ENCODE peak calls at places on chromosome 14, in seven cellular contexts. H is neural progenitor cell, E is spleen, F is heart left ventricle, V is testis, D is IMR-90, Y is HepG2. W is an unnamed sample. For H3K36me3, the result is how much of the 10 kb centered on the place peaks cover.

GRCh38 chr14:90805662-90806548 is 10.3 kb downstream of the TTC7B start:
- DNase-seq in F (peak), V (peak), D (no peak), Y (no peak), H (peak), E (no peak), W (no peak)

GRCh38 chr14:85824526-85824925 is 294.6 kb downstream of the FLRT2 start:
- DNase-seq in F (no peak), Y (no peak), H (peak), V (no peak), E (no peak), D (no peak), W (no peak)

GRCh38 chr14:95431199-95432145 is 85.0 kb downstream of the SYNE3 start:
- DNase-seq in E (no peak), D (peak), F (no peak), H (peak), V (peak), Y (no peak), W (peak)

GRCh38 chr14:91244501-91244901 is at the start of gene GPR68:
- DNase-seq in V (peak), Y (no peak), E (peak), D (peak), H (peak), F (peak), W (no peak)

GRCh38 chr14:97994020-97994531 is 1196.9 kb downstream of the VRK1 start:
- DNase-seq in D (no peak), H (no peak), V (no peak), E (no peak), F (no peak), Y (no peak), W (no peak)

GRCh38 chr14:93857500-93857899 is 69.2 kb upstream of the PRIMA1 start:
- DNase-seq in E (no peak), V (no peak), H (peak), Y (peak), D (no peak), F (no peak), W (no peak)

GRCh38 chr14:100132161-100132902 is 27.1 kb downstream of the DEGS2 start:
- DNase-seq in H (no peak), E (no peak), V (peak), Y (no peak), F (no peak), D (no peak), W (no peak)

GRCh38 chr14:97705976-97706375 is 908.8 kb downstream of the VRK1 start:
- DNase-seq in Y (no peak), V (no peak), D (no peak), F (no peak), E (no peak), H (no peak), W (no peak)

GRCh38 chr14:56630707-56631106 is 51.1 kb downstream of the TMEM260 start:
- DNase-seq in E (no peak), F (no peak), Y (no peak), D (peak), V (no peak), H (no peak), W (no peak)

GRCh38 chr14:56635041-56635440 is 55.4 kb downstream of the TMEM260 start:
- DNase-seq in V (no peak), Y (no peak), E (no peak), F (no peak), D (no peak), H (no peak), W (no peak)

GRCh38 chr14:56632192-56632591 is 52.6 kb downstream of the TMEM260 start:
- DNase-seq in D (no peak), Y (no peak), F (peak), H (no peak), V (no peak), E (no peak), W (no peak)

GRCh38 chr14:56633544-56633943 is 53.9 kb downstream of the TMEM260 start:
- DNase-seq in E (no peak), V (no peak), Y (no peak), F (no peak), D (peak), H (no peak), W (no peak)
- H3K36me3 ChIP-seq in E (half or more), V (under half), Y (under half), F (half or more), D (under half), H (under half), W (under half)

GRCh38 chr14:103310576-103311095 is 23.4 kb upstream of the EIF5 start:
- DNase-seq in E (peak), F (no peak), V (no peak), D (no peak), H (no peak), Y (no peak), W (no peak)
- H3K4me3 ChIP-seq in E (no peak), F (no peak), V (no peak), D (no peak), H (no peak), Y (no peak), W (no peak)

DNA sequence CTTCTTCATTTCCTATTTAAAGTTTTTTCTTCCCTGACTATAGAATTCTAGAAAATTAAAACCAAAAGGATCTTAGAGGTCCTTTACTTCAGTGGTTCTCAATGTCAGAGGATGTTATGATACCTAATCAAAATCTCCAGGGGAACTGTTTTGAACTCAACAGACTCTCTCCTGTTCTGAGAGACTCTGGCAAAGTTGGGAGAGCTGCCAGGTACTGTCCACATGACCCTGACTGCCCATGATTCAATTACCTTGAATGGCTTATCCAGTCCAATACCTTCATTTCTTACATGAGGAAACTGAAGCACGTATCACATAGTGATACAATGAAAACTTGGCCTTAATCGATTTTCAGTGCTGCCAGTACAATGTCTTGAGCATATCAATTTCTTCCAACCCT is 16.6 kb downstream of the ALKBH1 start:
- DNase-seq in F (peak), H (no peak), V (no peak), D (no peak), Y (no peak), E (no peak), W (no peak)
- H3K36me3 ChIP-seq in F (half or more), H (under half), V (under half), D (under half), Y (under half), E (half or more), W (under half)

GRCh38 chr14:64702493-64703392 is 1.5 kb upstream of the PLEKHG3 start:
- DNase-seq in H (peak), F (no peak), D (no peak), E (peak), V (no peak), Y (no peak), W (peak)
- H3K4me3 ChIP-seq in H (peak), F (no peak), D (no peak), E (no peak), V (no peak), Y (peak), W (peak)

GRCh38 chr14:74664717-74665116 is 48.2 kb downstream of the AREL1 start:
- DNase-seq in V (no peak), Y (no peak), H (no peak), D (no peak), E (no peak), F (no peak), W (no peak)
- H3K36me3 ChIP-seq in V (under half), Y (under half), H (under half), D (under half), E (half or more), F (half or more), W (under half)

DNA sequence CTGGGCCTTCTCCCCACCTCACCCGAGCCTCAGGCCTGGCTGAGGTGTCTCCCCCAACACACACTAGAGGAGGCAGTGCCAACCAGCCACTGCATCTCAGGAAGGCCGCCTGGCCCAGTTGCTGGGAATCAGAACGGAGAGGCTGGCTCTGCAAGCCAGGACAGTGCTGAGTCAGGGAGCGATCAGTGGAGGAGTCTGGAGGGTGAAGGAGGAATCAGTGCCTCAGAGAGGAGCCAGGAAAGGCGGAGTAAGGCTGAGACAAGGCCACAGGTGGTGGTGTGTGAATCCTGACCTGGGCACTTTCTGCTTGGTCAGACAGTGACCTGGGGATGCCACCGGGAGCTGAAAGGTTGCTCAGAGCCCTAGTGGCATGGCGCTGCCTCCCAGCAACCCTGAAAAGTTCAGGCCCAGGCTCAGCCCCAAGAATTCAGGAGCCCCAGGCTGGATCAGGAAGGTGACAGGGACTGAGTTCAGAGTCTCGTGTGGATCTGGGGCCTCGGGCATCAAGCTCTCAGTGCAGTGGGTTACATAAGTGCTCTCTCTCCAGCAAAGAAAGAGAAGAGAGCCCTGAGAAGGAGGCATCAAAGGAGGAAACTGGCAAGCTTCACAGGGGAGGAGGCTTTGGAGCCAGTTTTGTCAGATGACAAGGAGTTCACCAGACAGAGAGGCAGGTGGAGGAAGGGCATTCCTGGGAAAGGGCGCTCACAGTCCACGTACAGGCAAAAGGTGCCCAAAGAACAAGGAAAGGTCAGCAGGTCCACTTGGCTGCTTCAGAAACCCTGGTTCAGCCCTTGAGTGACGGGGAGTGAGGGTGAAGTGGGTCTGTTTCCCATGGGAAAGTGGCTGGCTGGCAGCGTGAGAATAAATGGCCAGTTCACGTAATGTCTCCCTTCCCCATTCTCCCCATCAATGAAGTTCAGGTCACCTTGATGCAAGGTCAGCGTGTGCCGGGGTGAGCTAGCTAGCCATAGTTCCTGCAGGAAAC is 87.8 kb downstream of the ZFP36L1 start:
- DNase-seq in V (peak), H (no peak), E (no peak), F (no peak), Y (no peak), D (peak), W (no peak)
- H3K4me3 ChIP-seq in V (no peak), H (no peak), E (no peak), F (no peak), Y (peak), D (no peak), W (no peak)

DNA sequence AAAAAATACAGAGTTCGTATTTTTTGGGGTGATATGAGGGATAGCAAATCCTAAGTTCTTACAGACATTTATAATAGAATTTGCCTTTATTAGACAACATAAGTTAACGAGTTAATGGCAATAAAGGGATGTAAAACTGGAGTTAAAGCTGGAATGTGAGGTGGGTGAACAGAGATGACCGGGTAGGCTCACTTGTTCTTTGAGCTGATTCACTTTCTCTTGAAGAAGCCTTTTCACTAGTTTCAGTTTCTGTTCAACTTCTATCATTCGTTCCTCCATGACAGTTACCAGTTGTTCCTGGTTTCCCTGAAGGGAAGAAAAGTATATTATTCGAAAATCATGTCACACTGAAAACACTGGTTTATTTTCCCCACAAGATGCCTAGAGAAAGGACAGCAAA is 57.7 kb upstream of the SAV1 start:
- DNase-seq in Y (no peak), H (no peak), D (no peak), E (no peak), F (no peak), V (no peak), W (no peak)
- H3K36me3 ChIP-seq in Y (under half), H (under half), D (under half), E (half or more), F (half or more), V (under half), W (under half)

W was measured in pancreas.